ENCODE peak calls at places on chromosome 4, in eight cellular contexts. G, K, S, D, P, O, W and F are unnamed samples.

GRCh38 chr4:133186845-133187244 is 37.8 kb downstream of the PCDH10 start:
- DNase-seq in K (no peak), W (no peak), S (no peak), D (no peak), G (no peak), O (no peak), P (no peak), F (no peak)

GRCh38 chr4:75904086-75904485 is 1.8 kb upstream of the PPEF2 start:
- DNase-seq in S (no peak), P (no peak), K (no peak), W (no peak), G (no peak), O (no peak), D (no peak), F (no peak)

GRCh38 chr4:16785800-16786527 is 112.5 kb downstream of the LDB2 start:
- DNase-seq in P (no peak), K (no peak), G (no peak), W (no peak), D (no peak), O (no peak), S (no peak), F (no peak)

GRCh38 chr4:187417761-187418160 is 577.8 kb upstream of the ZFP42 start:
- DNase-seq in K (no peak), G (no peak), W (no peak), S (no peak), P (no peak), O (no peak), D (no peak), F (no peak)

GRCh38 chr4:183220246-183220645 is 99.8 kb downstream of the CLDN22 start:
- DNase-seq in S (no peak), O (no peak), G (no peak), P (no peak), K (no peak), D (no peak), W (no peak), F (no peak)

GRCh38 chr4:183823394-183823793 is 81.7 kb upstream of the STOX2 start:
- DNase-seq in D (no peak), P (no peak), W (no peak), K (no peak), S (no peak), G (no peak), O (no peak), F (no peak)

GRCh38 chr4:152063301-152064235 is 302.8 kb upstream of the GATB start:
- DNase-seq in O (no peak), D (peak), G (no peak), P (peak), W (no peak), S (no peak), K (no peak), F (peak)

GRCh38 chr4:95061220-95061619 is 303.5 kb downstream of the BMPR1B start:
- DNase-seq in D (no peak), S (no peak), G (no peak), P (no peak), O (no peak), K (no peak), W (no peak), F (no peak)

GRCh38 chr4:732911-733630 is 27.4 kb downstream of the PCGF3 start:
- DNase-seq in W (no peak), P (no peak), K (no peak), D (no peak), G (no peak), O (no peak), S (no peak), F (no peak)

GRCh38 chr4:106851686-106852085 is 184.4 kb downstream of the DKK2 start:
- DNase-seq in O (no peak), W (no peak), G (no peak), K (no peak), D (no peak), S (no peak), P (no peak), F (no peak)

GRCh38 chr4:133316874-133317273 is 167.8 kb downstream of the PCDH10 start:
- DNase-seq in O (no peak), K (no peak), P (no peak), D (no peak), G (no peak), W (no peak), S (no peak), F (no peak)

GRCh38 chr4:38948551-38948950 is 80.9 kb downstream of the FAM114A1 start:
- DNase-seq in D (no peak), O (peak), W (no peak), P (no peak), S (no peak), G (no peak), K (peak), F (no peak)

GRCh38 chr4:165190591-165191212 is 16.7 kb upstream of the KLHL2 start:
- DNase-seq in D (no peak), W (no peak), O (no peak), P (no peak), S (no peak), G (no peak), K (no peak), F (no peak)

GRCh38 chr4:60962286-60962685 is 237.8 kb upstream of the ADGRL3 start:
- DNase-seq in G (no peak), D (no peak), S (no peak), W (no peak), O (no peak), P (no peak), K (no peak), F (no peak)

GRCh38 chr4:140223056-140223810 is 69.2 kb upstream of the MAML3 start:
- DNase-seq in W (no peak), O (no peak), D (no peak), G (no peak), P (no peak), K (no peak), S (no peak), F (no peak)

DNA sequence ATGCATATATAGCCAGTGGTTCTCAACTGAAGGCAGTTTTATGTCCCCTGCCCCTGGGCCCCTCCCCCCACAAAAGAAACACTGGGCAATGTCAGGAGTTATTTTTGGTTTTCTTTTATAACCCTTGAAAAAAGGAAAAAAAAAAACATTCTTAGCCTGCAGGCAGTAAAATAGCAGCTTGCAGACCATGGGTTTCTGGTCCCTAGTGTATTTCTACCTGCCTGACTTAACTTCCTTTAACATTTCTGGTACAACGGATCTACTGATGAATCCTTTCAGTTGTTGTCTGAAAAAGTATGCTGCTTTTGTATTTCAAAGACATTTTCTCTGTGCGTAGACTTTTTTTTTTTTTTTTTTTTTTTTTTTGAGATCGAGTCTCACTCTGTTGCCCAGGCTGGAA is 11.1 kb upstream of the FAM200B start:
- DNase-seq in O (no peak), K (no peak), P (no peak), S (no peak), D (no peak), W (no peak), G (no peak), F (no peak)
- H3K27ac ChIP-seq in O (no peak), K (no peak), P (no peak), S (no peak), D (no peak), W (no peak), G (no peak), F (no peak)

DNA sequence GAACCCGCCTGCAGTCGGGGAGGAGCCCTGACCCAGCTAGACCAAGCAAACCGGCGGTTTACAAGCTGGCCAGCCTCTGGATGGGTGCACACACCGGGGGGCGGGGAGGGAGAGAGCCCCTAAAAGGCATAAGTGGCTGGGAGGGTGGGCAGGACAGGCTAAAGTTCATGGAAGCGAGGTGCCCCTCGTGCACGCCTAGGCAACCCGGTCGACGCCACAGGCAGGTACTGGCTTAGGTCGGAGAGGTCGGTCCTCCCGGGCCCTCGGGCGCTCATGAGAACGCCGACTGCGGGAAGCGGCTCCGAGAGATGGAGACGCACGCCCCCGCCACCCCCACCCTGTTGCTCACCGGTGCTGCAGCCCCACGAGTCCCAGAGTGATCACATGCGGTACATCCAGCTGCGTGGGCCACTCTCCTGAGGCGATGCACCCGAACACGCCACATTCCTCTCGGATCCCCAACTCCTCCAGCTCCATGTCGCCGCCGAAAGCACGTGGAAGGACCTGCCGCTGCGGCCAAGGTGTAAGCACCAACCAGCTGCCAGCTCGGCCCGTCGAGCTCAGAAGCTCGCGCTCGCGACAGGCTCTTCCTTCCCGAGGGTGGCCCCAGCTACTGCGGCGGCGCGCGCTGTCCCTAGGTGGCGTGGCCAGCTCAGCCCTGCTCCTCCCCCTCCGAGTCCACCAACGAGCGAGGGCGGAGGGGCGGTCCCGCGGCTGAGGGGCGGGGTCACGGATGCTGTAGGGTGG is at the start of gene PPAT:
- DNase-seq in P (peak), S (peak), W (peak), K (peak), D (peak), O (peak), G (peak), F (peak)
- TF ChIP-seq POLR2A in P (no peak), S (peak), W (peak), K (peak), D (no peak), O (peak), G (peak), F (peak)

GRCh38 chr4:138741778-138742377 is 273.7 kb upstream of the NOCT start:
- DNase-seq in D (no peak), K (no peak), G (no peak), O (no peak), P (no peak), S (no peak), W (no peak), F (no peak)
- TF ChIP-seq CTCF in D (no peak), K (no peak), G (no peak), O (no peak), P (no peak), S (no peak), W (no peak), F (no peak)

GRCh38 chr4:40630335-40631021 is 814 bp upstream of the RBM47 start:
- DNase-seq in D (peak), K (peak), O (peak), G (peak), P (peak), S (peak), W (peak), F (peak)
- H3K27ac ChIP-seq in D (peak), K (peak), O (peak), G (peak), P (peak), S (peak), W (peak), F (peak)